ENCODE peak calls at places on chromosomes 2 and 18, in four cellular contexts. L, H, P and O are unnamed samples.

GRCh38 chr18:44693030-44693784 is 12.5 kb downstream of the SETBP1 start:
- DNase-seq in L (no peak), H (no peak), P (no peak), O (no peak)

GRCh38 chr18:75199327-75199726 is 9.6 kb downstream of the PTGR3 start:
- DNase-seq in L (no peak), H (no peak), P (no peak), O (no peak)

GRCh38 chr18:12625242-12625641 is 32.7 kb downstream of the SPIRE1 start:
- DNase-seq in L (peak), H (no peak), P (no peak), O (no peak)

GRCh38 chr2:240972636-240973521 is 25.5 kb upstream of the SNED1 start:
- DNase-seq in L (no peak), H (no peak), P (no peak), O (peak)

GRCh38 chr2:220334871-220335590 is 707.6 kb downstream of the SLC4A3 start:
- DNase-seq in L (no peak), H (no peak), P (no peak), O (no peak)

GRCh38 chr18:63736856-63737255 is 34.1 kb downstream of the SERPINB11 start:
- DNase-seq in L (no peak), H (no peak), P (no peak), O (no peak)

GRCh38 chr2:8840475-8841091 is 3.2 kb upstream of the KIDINS220 start:
- DNase-seq in L (no peak), H (no peak), P (no peak), O (no peak)

GRCh38 chr2:56985609-56986008 is 801.8 kb downstream of the CCDC85A start:
- DNase-seq in L (peak), H (no peak), P (no peak), O (no peak)

GRCh38 chr18:11078491-11078890 is 70.9 kb downstream of the PIEZO2 start:
- DNase-seq in L (no peak), H (no peak), P (no peak), O (no peak)

GRCh38 chr18:42365550-42365949 is 410.5 kb downstream of the PIK3C3 start:
- DNase-seq in L (no peak), H (no peak), P (no peak), O (no peak)

GRCh38 chr2:120693121-120693520 is 42.5 kb upstream of the GLI2 start:
- DNase-seq in L (no peak), H (no peak), P (no peak), O (no peak)

GRCh38 chr2:240946046-240946445 is 39.9 kb downstream of the CROCC2 start:
- DNase-seq in L (no peak), H (no peak), P (no peak), O (no peak)

GRCh38 chr18:4586729-4587128 is 131.6 kb upstream of the DLGAP1 start:
- DNase-seq in L (no peak), H (no peak), P (no peak), O (no peak)

GRCh38 chr2:136582631-136583205 is 182.6 kb upstream of the THSD7B start:
- DNase-seq in L (no peak), H (no peak), P (no peak), O (no peak)

GRCh38 chr2:11248-11941 is 34.9 kb downstream of the FAM110C start:
- DNase-seq in L (peak), H (peak), P (peak), O (peak)

GRCh38 chr2:24365826-24366225 is 5.5 kb upstream of the ITSN2 start:
- DNase-seq in L (no peak), H (no peak), P (no peak), O (no peak)

GRCh38 chr2:175203621-175204496 is 22.3 kb upstream of the ATP5MC3 start:
- DNase-seq in L (peak), H (peak), P (no peak), O (no peak)

GRCh38 chr2:211416373-211416772 is 860.0 kb downstream of the CPS1 start:
- DNase-seq in L (no peak), H (no peak), P (no peak), O (no peak)

GRCh38 chr18:9992300-9992987 is 78.6 kb downstream of the VAPA start:
- DNase-seq in L (peak), H (no peak), P (no peak), O (peak)

GRCh38 chr2:107648781-107649413 is 177.8 kb upstream of the RGPD4 start:
- DNase-seq in L (no peak), H (no peak), P (no peak), O (no peak)

GRCh38 chr18:52531836-52532235 is 191.8 kb downstream of the DCC start:
- DNase-seq in L (no peak), H (no peak), P (no peak), O (no peak)

GRCh38 chr2:54903736-54904554 is 146.3 kb downstream of the RTN4 start:
- DNase-seq in L (peak), H (peak), P (peak), O (no peak)

GRCh38 chr2:109594246-109594900 is 19.4 kb downstream of the SEPTIN10 start:
- DNase-seq in L (no peak), H (no peak), P (no peak), O (no peak)

GRCh38 chr2:191617589-191617988 is 60.3 kb upstream of the NABP1 start:
- DNase-seq in L (no peak), H (peak), P (peak), O (no peak)

DNA sequence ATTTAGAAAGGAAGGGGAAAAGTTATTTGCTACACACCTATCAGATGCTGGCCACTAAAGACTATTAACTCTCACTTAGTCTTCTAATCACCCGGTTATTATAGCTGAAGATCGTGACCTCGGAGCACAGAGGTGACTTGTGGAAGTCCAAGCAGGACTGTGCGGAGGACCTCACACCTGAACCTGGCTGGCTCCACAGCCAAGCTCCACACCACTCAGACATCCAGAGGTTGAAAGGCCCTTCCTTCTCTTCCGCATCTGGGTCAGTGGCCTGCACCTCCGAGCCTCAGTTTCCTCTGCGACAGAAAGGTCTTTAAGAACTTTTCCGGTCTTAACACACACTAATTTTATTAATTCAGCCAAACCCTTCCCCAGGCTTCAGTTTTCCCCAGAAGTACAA is 57.9 kb downstream of the TNS1 start:
- DNase-seq in L (no peak), H (no peak), P (no peak), O (no peak)
- H3K27ac ChIP-seq in L (no peak), H (no peak), P (no peak), O (peak)

GRCh38 chr2:102141011-102141914 is 1.3 kb upstream of the IL1R1 start:
- DNase-seq in L (peak), H (no peak), P (no peak), O (no peak)
- H3K27ac ChIP-seq in L (peak), H (no peak), P (no peak), O (peak)

GRCh38 chr18:1680108-1680507 is 775.4 kb downstream of the ADCYAP1 start:
- DNase-seq in L (no peak), H (no peak), P (no peak), O (no peak)

GRCh38 chr18:1676387-1676786 is 771.7 kb downstream of the ADCYAP1 start:
- DNase-seq in L (no peak), H (no peak), P (no peak), O (no peak)
- H3K27ac ChIP-seq in L (no peak), H (no peak), P (no peak), O (no peak)

DNA sequence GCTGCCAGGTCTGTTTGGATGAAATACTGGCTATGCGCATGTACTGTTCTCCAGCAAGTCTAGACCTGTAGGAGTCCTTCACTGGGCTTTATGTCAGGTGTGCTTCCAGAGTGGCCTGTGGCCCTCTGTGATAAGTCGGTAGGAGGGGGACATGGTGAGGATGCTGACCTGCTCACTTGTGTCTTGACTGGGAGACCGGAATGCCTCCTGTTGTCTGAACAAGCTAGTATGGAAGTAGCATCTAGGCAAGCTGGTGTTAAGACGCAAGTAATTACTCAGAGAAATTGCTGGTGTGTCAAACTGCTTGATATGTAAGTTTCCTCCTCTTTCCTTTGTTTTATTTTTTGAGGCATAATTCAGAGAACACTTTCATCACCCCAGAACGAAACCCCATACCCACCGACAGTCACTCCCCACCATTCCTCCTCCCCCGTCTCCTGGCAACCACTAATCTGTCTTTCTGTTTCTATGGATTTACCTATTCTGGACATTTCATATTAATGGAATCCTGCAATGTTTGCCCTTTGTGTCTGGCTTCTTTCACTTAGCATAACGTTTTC is 76.4 kb downstream of the TMEM247 start:
- DNase-seq in L (no peak), H (no peak), P (no peak), O (no peak)
- H3K27ac ChIP-seq in L (no peak), H (no peak), P (no peak), O (no peak)

GRCh38 chr2:98830573-98831145 is 99.7 kb upstream of the MGAT4A start:
- DNase-seq in L (no peak), H (no peak), P (no peak), O (no peak)

GRCh38 chr2:98833917-98834263 is 102.1 kb downstream of the CRACDL start:
- DNase-seq in L (no peak), H (no peak), P (no peak), O (peak)

GRCh38 chr2:98835831-98836385 is 100.1 kb downstream of the CRACDL start:
- DNase-seq in L (no peak), H (peak), P (peak), O (no peak)

GRCh38 chr2:98832172-98832571 is 101.2 kb upstream of the MGAT4A start:
- DNase-seq in L (no peak), H (no peak), P (no peak), O (peak)

GRCh38 chr2:98833172-98833916 is 102.4 kb upstream of the MGAT4A start:
- DNase-seq in L (no peak), H (no peak), P (no peak), O (peak)
- H3K27ac ChIP-seq in L (no peak), H (no peak), P (no peak), O (peak)

DNA sequence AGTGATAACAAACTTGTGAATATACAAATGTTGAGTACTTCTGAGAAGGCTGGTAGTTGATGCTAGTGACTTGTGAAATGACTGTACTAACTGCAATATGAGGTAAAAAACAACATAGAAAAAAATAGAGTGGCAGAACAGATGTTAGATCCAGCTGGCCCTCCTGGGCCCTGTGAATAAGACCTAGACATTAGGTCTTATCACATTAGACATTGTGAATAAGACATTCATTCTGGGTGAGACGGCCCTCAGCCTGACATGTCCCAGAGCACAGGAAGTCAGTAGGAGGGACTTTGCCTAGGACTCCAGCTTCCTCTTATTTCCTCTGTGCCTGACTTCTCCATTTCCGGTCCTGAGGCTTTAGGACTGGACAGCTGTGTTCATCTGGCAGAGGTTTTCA is 22.9 kb downstream of the DOK1 start:
- DNase-seq in L (no peak), H (no peak), P (no peak), O (no peak)
- H3K27ac ChIP-seq in L (no peak), H (no peak), P (no peak), O (no peak)

GRCh38 chr18:26429535-26429934 is 118.8 kb downstream of the KCTD1 start:
- DNase-seq in L (peak), H (no peak), P (no peak), O (no peak)
- H3K27ac ChIP-seq in L (no peak), H (no peak), P (no peak), O (no peak)